ENCODE peak calls at places on chromosome 12, in eight cellular contexts. One of them, this sample, is unnamed.

GRCh38 chr12:123050331-123050809 is 69.9 kb downstream of the ARL6IP4 start:
- ATAC-seq in K562: peak
- ATAC-seq in GM12878: no peak
- ATAC-seq in HCT116: no peak
- ATAC-seq in HepG2: peak
- ATAC-seq in upper lobe of left lung: peak
- ATAC-seq in Panc1: peak
- ATAC-seq in GM23338: no peak
- ATAC-seq in this sample: peak

GRCh38 chr12:14471497-14471896 is 96.2 kb downstream of the PLBD1 start:
- ATAC-seq in HepG2: no peak
- ATAC-seq in upper lobe of left lung: no peak
- ATAC-seq in GM23338: no peak
- ATAC-seq in HCT116: no peak
- ATAC-seq in GM12878: no peak
- ATAC-seq in K562: no peak
- ATAC-seq in Panc1: no peak
- ATAC-seq in this sample: no peak

GRCh38 chr12:132771126-132771838 is 9.7 kb upstream of the ANKLE2 start:
- ATAC-seq in upper lobe of left lung: no peak
- ATAC-seq in HepG2: no peak
- ATAC-seq in GM23338: no peak
- ATAC-seq in HCT116: no peak
- ATAC-seq in GM12878: peak
- ATAC-seq in K562: no peak
- ATAC-seq in Panc1: no peak
- ATAC-seq in this sample: no peak

GRCh38 chr12:67980391-67980790 is 8.9 kb upstream of the IFNG-AS1 start:
- ATAC-seq in GM23338: no peak
- ATAC-seq in HCT116: no peak
- ATAC-seq in upper lobe of left lung: no peak
- ATAC-seq in K562: no peak
- ATAC-seq in GM12878: no peak
- ATAC-seq in HepG2: no peak
- ATAC-seq in Panc1: no peak
- ATAC-seq in this sample: no peak

GRCh38 chr12:109105176-109105575 is 7.8 kb downstream of the UNG start:
- ATAC-seq in Panc1: no peak
- ATAC-seq in K562: no peak
- ATAC-seq in GM12878: no peak
- ATAC-seq in GM23338: no peak
- ATAC-seq in upper lobe of left lung: no peak
- ATAC-seq in HCT116: no peak
- ATAC-seq in HepG2: no peak
- ATAC-seq in this sample: no peak

GRCh38 chr12:3152892-3153291 is 75.7 kb downstream of the TSPAN9 start:
- ATAC-seq in upper lobe of left lung: no peak
- ATAC-seq in HCT116: no peak
- ATAC-seq in GM12878: no peak
- ATAC-seq in K562: no peak
- ATAC-seq in HepG2: no peak
- ATAC-seq in GM23338: no peak
- ATAC-seq in Panc1: no peak
- ATAC-seq in this sample: no peak

GRCh38 chr12:101323255-101323654 is 43.4 kb downstream of the UTP20 start:
- ATAC-seq in GM12878: no peak
- ATAC-seq in HCT116: peak
- ATAC-seq in Panc1: no peak
- ATAC-seq in HepG2: no peak
- ATAC-seq in K562: peak
- ATAC-seq in upper lobe of left lung: no peak
- ATAC-seq in GM23338: no peak
- ATAC-seq in this sample: no peak

GRCh38 chr12:3102721-3103410 is 25.7 kb downstream of the TSPAN9 start:
- ATAC-seq in GM12878: no peak
- ATAC-seq in K562: no peak
- ATAC-seq in upper lobe of left lung: no peak
- ATAC-seq in Panc1: no peak
- ATAC-seq in HCT116: no peak
- ATAC-seq in HepG2: no peak
- ATAC-seq in GM23338: no peak
- ATAC-seq in this sample: no peak

GRCh38 chr12:85823436-85824179 is 12.6 kb downstream of the RASSF9 start:
- ATAC-seq in upper lobe of left lung: no peak
- ATAC-seq in GM23338: no peak
- ATAC-seq in GM12878: no peak
- ATAC-seq in Panc1: no peak
- ATAC-seq in HCT116: no peak
- ATAC-seq in K562: no peak
- ATAC-seq in HepG2: no peak
- ATAC-seq in this sample: no peak

GRCh38 chr12:8987163-8987562 is 2.2 kb upstream of the KLRG1 start:
- ATAC-seq in HepG2: no peak
- ATAC-seq in upper lobe of left lung: no peak
- ATAC-seq in K562: no peak
- ATAC-seq in GM12878: no peak
- ATAC-seq in Panc1: no peak
- ATAC-seq in GM23338: no peak
- ATAC-seq in HCT116: no peak
- ATAC-seq in this sample: no peak

GRCh38 chr12:69639400-69640016 is 28.8 kb upstream of the LRRC10 start:
- ATAC-seq in GM23338: peak
- ATAC-seq in HepG2: peak
- ATAC-seq in HCT116: peak
- ATAC-seq in GM12878: peak
- ATAC-seq in upper lobe of left lung: peak
- ATAC-seq in K562: peak
- ATAC-seq in Panc1: peak
- ATAC-seq in this sample: peak

GRCh38 chr12:12538535-12538934 is 24.1 kb downstream of the DUSP16 start:
- ATAC-seq in Panc1: no peak
- ATAC-seq in K562: no peak
- ATAC-seq in GM12878: no peak
- ATAC-seq in GM23338: no peak
- ATAC-seq in upper lobe of left lung: peak
- ATAC-seq in HCT116: no peak
- ATAC-seq in HepG2: no peak
- ATAC-seq in this sample: no peak

GRCh38 chr12:53223391-53224267 is 8.4 kb downstream of the RARG start:
- ATAC-seq in Panc1: no peak
- ATAC-seq in HCT116: no peak
- ATAC-seq in GM12878: no peak
- ATAC-seq in K562: no peak
- ATAC-seq in upper lobe of left lung: no peak
- ATAC-seq in HepG2: no peak
- ATAC-seq in GM23338: peak
- ATAC-seq in this sample: no peak

GRCh38 chr12:12466157-12466556 is 96.5 kb downstream of the DUSP16 start:
- ATAC-seq in Panc1: no peak
- ATAC-seq in HepG2: no peak
- ATAC-seq in GM23338: no peak
- ATAC-seq in upper lobe of left lung: no peak
- ATAC-seq in HCT116: no peak
- ATAC-seq in GM12878: no peak
- ATAC-seq in K562: no peak
- ATAC-seq in this sample: no peak

GRCh38 chr12:106179086-106179485 is 40.3 kb upstream of the NUAK1 start:
- ATAC-seq in GM12878: no peak
- ATAC-seq in upper lobe of left lung: peak
- ATAC-seq in GM23338: no peak
- ATAC-seq in HepG2: peak
- ATAC-seq in Panc1: no peak
- ATAC-seq in HCT116: no peak
- ATAC-seq in K562: no peak
- ATAC-seq in this sample: peak

GRCh38 chr12:13011098-13011497 is 11.0 kb upstream of the HEBP1 start:
- ATAC-seq in upper lobe of left lung: no peak
- ATAC-seq in GM12878: no peak
- ATAC-seq in HCT116: no peak
- ATAC-seq in GM23338: no peak
- ATAC-seq in Panc1: no peak
- ATAC-seq in HepG2: no peak
- ATAC-seq in K562: no peak
- ATAC-seq in this sample: no peak

GRCh38 chr12:4562034-4562657 is at the start of gene DYRK4:
- ATAC-seq in HepG2: peak
- ATAC-seq in GM12878: no peak
- ATAC-seq in K562: peak
- ATAC-seq in GM23338: peak
- ATAC-seq in HCT116: peak
- ATAC-seq in Panc1: peak
- ATAC-seq in upper lobe of left lung: peak
- ATAC-seq in this sample: peak

GRCh38 chr12:56359851-56360767 is at the start of gene STAT2:
- ATAC-seq in K562: peak
- ATAC-seq in HepG2: peak
- ATAC-seq in GM12878: peak
- ATAC-seq in Panc1: peak
- ATAC-seq in upper lobe of left lung: peak
- ATAC-seq in HCT116: peak
- ATAC-seq in GM23338: peak
- ATAC-seq in this sample: peak

GRCh38 chr12:56362130-56363059 is at the start of gene APOF:
- ATAC-seq in HepG2: peak
- ATAC-seq in K562: no peak
- ATAC-seq in Panc1: no peak
- ATAC-seq in GM12878: no peak
- ATAC-seq in HCT116: no peak
- ATAC-seq in upper lobe of left lung: no peak
- ATAC-seq in GM23338: no peak
- ATAC-seq in this sample: no peak

GRCh38 chr12:56361487-56362129 is 1.0 kb downstream of the APOF start:
- ATAC-seq in GM23338: no peak
- ATAC-seq in HCT116: no peak
- ATAC-seq in K562: no peak
- ATAC-seq in upper lobe of left lung: no peak
- ATAC-seq in HepG2: peak
- ATAC-seq in Panc1: no peak
- ATAC-seq in GM12878: no peak
- ATAC-seq in this sample: no peak

GRCh38 chr12:56358836-56359532 is 923 bp downstream of the STAT2 start:
- ATAC-seq in GM12878: peak
- ATAC-seq in HCT116: no peak
- ATAC-seq in GM23338: no peak
- ATAC-seq in HepG2: no peak
- ATAC-seq in upper lobe of left lung: peak
- ATAC-seq in Panc1: no peak
- ATAC-seq in K562: no peak
- ATAC-seq in this sample: no peak
- TF ChIP-seq POLR2AphosphoS5 in GM12878: no peak
- TF ChIP-seq POLR2AphosphoS5 in HCT116: no peak
- TF ChIP-seq POLR2AphosphoS5 in GM23338: no peak
- TF ChIP-seq POLR2AphosphoS5 in HepG2: no peak
- TF ChIP-seq POLR2AphosphoS5 in upper lobe of left lung: peak
- TF ChIP-seq POLR2AphosphoS5 in Panc1: no peak
- TF ChIP-seq POLR2AphosphoS5 in K562: no peak
- TF ChIP-seq POLR2AphosphoS5 in this sample: no peak

GRCh38 chr12:6172086-6172485 is 28.1 kb upstream of the CD9 start:
- ATAC-seq in GM23338: no peak
- ATAC-seq in K562: no peak
- ATAC-seq in HepG2: no peak
- ATAC-seq in Panc1: no peak
- ATAC-seq in upper lobe of left lung: no peak
- ATAC-seq in HCT116: no peak
- ATAC-seq in GM12878: no peak
- ATAC-seq in this sample: no peak

GRCh38 chr12:6169107-6169440 is 31.1 kb upstream of the CD9 start:
- ATAC-seq in GM12878: no peak
- ATAC-seq in K562: no peak
- ATAC-seq in HepG2: no peak
- ATAC-seq in Panc1: no peak
- ATAC-seq in HCT116: no peak
- ATAC-seq in GM23338: no peak
- ATAC-seq in upper lobe of left lung: no peak
- ATAC-seq in this sample: no peak

GRCh38 chr12:6167327-6168280 is 32.6 kb upstream of the CD9 start:
- ATAC-seq in Panc1: peak
- ATAC-seq in GM12878: peak
- ATAC-seq in GM23338: no peak
- ATAC-seq in upper lobe of left lung: peak
- ATAC-seq in HepG2: peak
- ATAC-seq in HCT116: peak
- ATAC-seq in K562: peak
- ATAC-seq in this sample: peak

GRCh38 chr12:6166808-6167207 is 33.4 kb upstream of the CD9 start:
- ATAC-seq in K562: no peak
- ATAC-seq in Panc1: no peak
- ATAC-seq in upper lobe of left lung: no peak
- ATAC-seq in GM12878: no peak
- ATAC-seq in HepG2: no peak
- ATAC-seq in GM23338: no peak
- ATAC-seq in HCT116: no peak
- ATAC-seq in this sample: no peak

DNA sequence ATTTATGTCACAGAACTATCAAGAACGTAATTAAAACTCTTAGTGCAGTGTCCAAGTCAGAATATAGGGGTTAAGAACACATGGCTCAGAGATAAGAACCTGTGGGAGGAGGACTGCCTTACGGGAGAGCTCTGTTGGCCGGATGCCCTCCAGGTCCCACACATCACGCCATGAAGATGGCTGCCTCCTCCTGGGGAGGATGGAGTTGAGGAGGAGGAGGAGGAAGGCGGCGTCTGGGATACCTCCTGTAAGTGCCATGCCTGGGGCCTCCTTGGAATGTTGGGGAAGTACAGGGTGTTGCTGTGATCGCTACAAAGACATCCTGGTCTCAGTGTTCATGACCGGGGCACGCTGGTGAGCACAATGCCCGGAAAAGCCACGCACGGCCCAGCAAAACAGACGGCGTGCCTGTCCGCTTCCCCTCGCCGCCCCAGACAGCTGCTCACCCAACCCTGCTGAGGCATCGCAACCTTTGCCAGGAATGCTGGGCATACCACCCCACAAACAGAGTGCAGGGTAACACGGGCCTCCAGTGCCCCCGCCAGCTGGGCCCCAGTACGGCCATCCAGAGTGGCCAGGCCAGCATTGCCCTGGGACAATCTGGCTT is 28.7 kb upstream of the CD9 start:
- ATAC-seq in GM23338: no peak
- ATAC-seq in HepG2: no peak
- ATAC-seq in GM12878: no peak
- ATAC-seq in upper lobe of left lung: no peak
- ATAC-seq in HCT116: no peak
- ATAC-seq in K562: peak
- ATAC-seq in Panc1: no peak
- ATAC-seq in this sample: peak
- TF ChIP-seq POLR2AphosphoS5 in GM23338: no peak
- TF ChIP-seq POLR2AphosphoS5 in HepG2: no peak
- TF ChIP-seq POLR2AphosphoS5 in GM12878: no peak
- TF ChIP-seq POLR2AphosphoS5 in upper lobe of left lung: peak
- TF ChIP-seq POLR2AphosphoS5 in HCT116: no peak
- TF ChIP-seq POLR2AphosphoS5 in K562: no peak
- TF ChIP-seq POLR2AphosphoS5 in Panc1: no peak
- TF ChIP-seq POLR2AphosphoS5 in this sample: peak

GRCh38 chr12:22051114-22051698 is 5.2 kb downstream of the CMAS start:
- ATAC-seq in GM12878: no peak
- ATAC-seq in K562: no peak
- ATAC-seq in GM23338: no peak
- ATAC-seq in Panc1: no peak
- ATAC-seq in upper lobe of left lung: no peak
- ATAC-seq in HepG2: peak
- ATAC-seq in HCT116: no peak
- ATAC-seq in this sample: no peak
- TF ChIP-seq POLR2AphosphoS5 in GM12878: no peak
- TF ChIP-seq POLR2AphosphoS5 in K562: no peak
- TF ChIP-seq POLR2AphosphoS5 in GM23338: no peak
- TF ChIP-seq POLR2AphosphoS5 in Panc1: no peak
- TF ChIP-seq POLR2AphosphoS5 in upper lobe of left lung: no peak
- TF ChIP-seq POLR2AphosphoS5 in HepG2: no peak
- TF ChIP-seq POLR2AphosphoS5 in HCT116: no peak
- TF ChIP-seq POLR2AphosphoS5 in this sample: no peak

GRCh38 chr12:47052274-47052673 is 27.1 kb upstream of the PCED1B start:
- ATAC-seq in GM12878: no peak
- ATAC-seq in HepG2: no peak
- ATAC-seq in upper lobe of left lung: no peak
- ATAC-seq in GM23338: no peak
- ATAC-seq in HCT116: no peak
- ATAC-seq in K562: no peak
- ATAC-seq in Panc1: no peak
- ATAC-seq in this sample: no peak
- TF ChIP-seq POLR2AphosphoS5 in GM12878: no peak
- TF ChIP-seq POLR2AphosphoS5 in HepG2: no peak
- TF ChIP-seq POLR2AphosphoS5 in upper lobe of left lung: no peak
- TF ChIP-seq POLR2AphosphoS5 in GM23338: no peak
- TF ChIP-seq POLR2AphosphoS5 in HCT116: no peak
- TF ChIP-seq POLR2AphosphoS5 in K562: no peak
- TF ChIP-seq POLR2AphosphoS5 in Panc1: no peak
- TF ChIP-seq POLR2AphosphoS5 in this sample: no peak

This sample was measured in gastroesophageal sphincter.